ENCODE peak calls at places on chromosomes 6 and 20, in seven cellular contexts. U is glomerular endothelial cell; A is stimulated activated CD8-positive, alpha-beta memory T cell treated with anti-CD3 and anti-CD28 coated beads, Interleukin-12 subunit alpha, Interleukin-12 subunit beta, amount 100 ng/mL, for 4 hours; N is NCI-H2029; W is NCI-H1105 treated with DMSO at 0.1 percent for 48 hours; D is bronchial epithelial cell; B is iPS-NIHi11. L is an unnamed sample.

GRCh38 chr6:14110001-14110818 is 7.4 kb upstream of the CD83 start:
- DNase-seq in W (no peak), D (no peak), A (no peak), B (no peak), U (no peak), N (no peak), L (no peak)

GRCh38 chr6:150865043-150865405 is 478 bp upstream of the MTHFD1L start:
- DNase-seq in N (no peak), U (no peak), B (no peak), W (no peak), A (no peak), D (no peak), L (no peak)

GRCh38 chr6:157184202-157185015 is 138.9 kb downstream of the TMEM242 start:
- DNase-seq in D (peak), B (peak), W (peak), N (peak), A (peak), U (no peak), L (peak)

GRCh38 chr6:26575494-26575939 is 21.2 kb upstream of the ABT1 start:
- DNase-seq in W (no peak), B (no peak), U (no peak), D (peak), N (no peak), A (no peak), L (no peak)

GRCh38 chr20:10282930-10283556 is 64.4 kb downstream of the SNAP25 start:
- DNase-seq in N (no peak), D (peak), W (no peak), U (no peak), B (no peak), A (no peak), L (no peak)

GRCh38 chr20:17953935-17954334 is 14.7 kb downstream of the SNX5 start:
- DNase-seq in B (no peak), U (no peak), N (no peak), D (no peak), W (no peak), A (no peak), L (no peak)

GRCh38 chr6:139881728-139882211 is 507.3 kb upstream of the CITED2 start:
- DNase-seq in U (no peak), A (no peak), W (peak), N (no peak), D (peak), B (peak), L (peak)

GRCh38 chr20:46027245-46027853 is 1.7 kb upstream of the SLC12A5 start:
- DNase-seq in A (no peak), N (no peak), B (peak), D (peak), W (no peak), U (peak), L (peak)

GRCh38 chr6:122736606-122737005 is 42.9 kb upstream of the FABP7 start:
- DNase-seq in W (no peak), B (no peak), U (no peak), N (peak), A (no peak), D (no peak), L (no peak)

L was measured in H7.